ENCODE peak calls at places on chromosomes 1 and 21, in ten cellular contexts. R is heart left ventricle; H is suprapubic skin; E is thoracic aorta; G is mesendoderm; Q is CD8-positive, alpha-beta T cell; X is naive thymus-derived CD4-positive, alpha-beta T cell; K is stomach; S is transverse colon; U is CD8-positive, alpha-beta memory T cell. B is an unnamed sample.

GRCh38 chr1:112704908-112705627 is 1.9 kb downstream of the RHOC start:
- DNase-seq in G (peak), R (peak), Q (peak), K (peak), U (peak), E (peak), S (peak), H (peak), X (peak), B (peak)

GRCh38 chr1:227372662-227373061 is 54.4 kb upstream of the CDC42BPA start:
- DNase-seq in E (no peak), X (no peak), S (no peak), G (no peak), K (peak), Q (no peak), H (no peak), R (no peak), U (no peak), B (peak)

GRCh38 chr1:21262282-21263051 is 27.8 kb downstream of the ECE1 start:
- DNase-seq in E (peak), H (peak), R (peak), S (peak), Q (no peak), U (no peak), G (peak), X (no peak), K (peak), B (peak)

GRCh38 chr1:155168456-155169210 is 4.5 kb downstream of the KRTCAP2 start:
- DNase-seq in R (no peak), H (no peak), U (no peak), K (no peak), S (no peak), X (no peak), E (no peak), Q (no peak), G (no peak), B (peak)

GRCh38 chr1:12275370-12275769 is 45.5 kb downstream of the VPS13D start:
- DNase-seq in K (peak), G (peak), S (peak), Q (peak), H (no peak), U (no peak), E (no peak), X (no peak), R (no peak), B (peak)

GRCh38 chr1:29901618-29902017 is 665.3 kb downstream of the PTPRU start:
- DNase-seq in S (no peak), R (peak), H (no peak), Q (no peak), E (no peak), G (peak), K (no peak), X (no peak), U (no peak), B (no peak)

GRCh38 chr1:26035203-26035958 is 10.5 kb downstream of the SLC30A2 start:
- DNase-seq in Q (peak), H (peak), E (peak), R (peak), G (peak), S (peak), X (peak), U (peak), K (peak), B (peak)

GRCh38 chr1:240635466-240636256 is 23.7 kb upstream of the GREM2 start:
- DNase-seq in S (no peak), K (no peak), R (no peak), X (no peak), U (no peak), G (no peak), E (no peak), Q (no peak), H (no peak), B (no peak)

GRCh38 chr1:59994302-59995198 is 68.0 kb upstream of the CYP2J2 start:
- DNase-seq in R (peak), H (no peak), K (no peak), Q (no peak), X (no peak), E (peak), U (no peak), S (no peak), G (no peak), B (peak)

GRCh38 chr1:162942903-162943567 is 82.1 kb upstream of the CCDC190 start:
- DNase-seq in U (no peak), S (no peak), G (no peak), E (no peak), K (no peak), Q (no peak), X (no peak), R (no peak), H (no peak), B (no peak)

GRCh38 chr1:155178441-155179106 is 4.9 kb downstream of the TRIM46 start:
- DNase-seq in R (peak), Q (no peak), S (peak), U (no peak), E (no peak), X (no peak), H (peak), G (no peak), K (peak), B (peak)

GRCh38 chr1:161725888-161726630 is 4.7 kb downstream of the FCRLB start:
- DNase-seq in E (no peak), H (peak), S (peak), R (peak), G (peak), Q (peak), U (peak), X (peak), K (peak), B (peak)

GRCh38 chr1:197272791-197273190 is 4.7 kb downstream of the CRB1 start:
- DNase-seq in Q (no peak), U (no peak), H (no peak), G (no peak), K (no peak), R (no peak), S (no peak), X (no peak), E (no peak), B (no peak)

GRCh38 chr1:229596961-229597699 is 28.8 kb downstream of the TAF5L start:
- DNase-seq in Q (no peak), H (no peak), K (no peak), E (peak), G (no peak), R (peak), X (no peak), S (peak), U (no peak), B (peak)

GRCh38 chr1:31644560-31645273 is at the start of gene PEF1:
- DNase-seq in X (peak), K (peak), R (peak), S (peak), Q (peak), G (peak), H (peak), U (peak), E (peak), B (peak)

GRCh38 chr1:154778944-154779343 is 91.1 kb downstream of the KCNN3 start:
- DNase-seq in X (no peak), E (no peak), K (no peak), R (no peak), H (no peak), U (no peak), S (no peak), Q (no peak), G (no peak), B (no peak)

GRCh38 chr21:44294391-44295162 is 5.3 kb upstream of the PFKL start:
- DNase-seq in G (no peak), Q (no peak), K (peak), H (no peak), E (no peak), X (no peak), U (no peak), S (peak), R (peak), B (no peak)

GRCh38 chr1:186923434-186923833 is 94.7 kb downstream of the PLA2G4A start:
- DNase-seq in S (no peak), Q (no peak), U (no peak), H (no peak), E (no peak), G (peak), R (no peak), X (no peak), K (no peak), B (no peak)

GRCh38 chr1:12001996-12002493 is 17.3 kb upstream of the MIIP start:
- DNase-seq in H (no peak), X (no peak), R (peak), G (no peak), U (no peak), K (no peak), Q (no peak), S (no peak), E (no peak), B (no peak)

GRCh38 chr1:197782719-197783328 is 7.5 kb upstream of the DENND1B start:
- DNase-seq in R (no peak), S (peak), U (no peak), G (no peak), X (no peak), H (no peak), E (no peak), Q (no peak), K (no peak), B (peak)

GRCh38 chr1:96634863-96635262 is 86.7 kb upstream of the PTBP2 start:
- DNase-seq in S (no peak), G (no peak), K (no peak), H (no peak), R (no peak), E (no peak), X (no peak), Q (no peak), U (no peak), B (no peak)

GRCh38 chr1:3547055-3548005 is 64.0 kb downstream of the MEGF6 start:
- DNase-seq in X (no peak), U (no peak), E (no peak), G (peak), K (no peak), R (no peak), H (no peak), Q (no peak), S (no peak), B (no peak)

GRCh38 chr1:15352122-15352957 is 57.3 kb upstream of the EFHD2 start:
- DNase-seq in E (no peak), Q (peak), G (peak), K (peak), X (no peak), U (peak), H (no peak), R (no peak), S (peak), B (no peak)

GRCh38 chr1:100785399-100786082 is 66.0 kb downstream of the VCAM1 start:
- DNase-seq in Q (no peak), S (no peak), K (no peak), G (peak), U (no peak), H (no peak), R (no peak), E (no peak), X (no peak), B (no peak)

GRCh38 chr1:40162791-40163441 is 1.7 kb downstream of the RLF start:
- DNase-seq in X (no peak), U (no peak), S (no peak), Q (no peak), K (no peak), R (no peak), G (peak), E (no peak), H (no peak), B (no peak)

GRCh38 chr1:69913967-69914366 is 291.4 kb downstream of the LRRC40 start:
- DNase-seq in K (no peak), Q (no peak), U (no peak), X (no peak), S (no peak), R (no peak), E (no peak), H (no peak), G (no peak), B (no peak)

GRCh38 chr1:94688646-94689045 is 131.5 kb upstream of the SLC44A3 start:
- DNase-seq in H (no peak), E (no peak), X (no peak), R (no peak), K (no peak), S (no peak), U (no peak), Q (no peak), G (peak), B (no peak)

GRCh38 chr1:89425056-89425455 is 61.2 kb downstream of the GBP6 start:
- DNase-seq in K (no peak), S (no peak), H (no peak), Q (no peak), R (no peak), X (no peak), E (no peak), U (no peak), G (no peak), B (no peak)

GRCh38 chr1:115748396-115749130 is 20.0 kb downstream of the CASQ2 start:
- DNase-seq in K (no peak), G (peak), Q (no peak), R (no peak), X (no peak), H (no peak), U (no peak), S (no peak), E (no peak), B (no peak)

GRCh38 chr1:33306561-33307493 is 14.1 kb downstream of the A3GALT2 start:
- DNase-seq in K (no peak), U (no peak), G (no peak), E (no peak), Q (no peak), H (no peak), R (no peak), S (no peak), X (no peak), B (peak)

GRCh38 chr1:89259283-89259971 is 13.2 kb downstream of the GBP5 start:
- DNase-seq in X (no peak), Q (peak), E (no peak), R (no peak), U (peak), S (peak), H (no peak), K (no peak), G (peak), B (no peak)

GRCh38 chr1:44361478-44361877 is 6.4 kb upstream of the ERI3 start:
- DNase-seq in E (no peak), G (peak), Q (no peak), K (no peak), S (no peak), X (no peak), H (no peak), R (no peak), U (no peak), B (no peak)

GRCh38 chr1:208047476-208047934 is 136.6 kb upstream of the CD34 start:
- DNase-seq in G (no peak), Q (no peak), K (peak), H (peak), R (peak), X (no peak), U (no peak), S (peak), E (peak), B (peak)

GRCh38 chr1:172638885-172639831 is 19.7 kb upstream of the FASLG start:
- DNase-seq in S (no peak), U (peak), G (peak), Q (peak), H (no peak), X (peak), E (no peak), R (no peak), K (no peak), B (no peak)

GRCh38 chr1:205681364-205681763 is 1.1 kb upstream of the SLC45A3 start:
- DNase-seq in Q (no peak), S (no peak), K (no peak), G (no peak), X (no peak), H (no peak), E (no peak), R (no peak), U (no peak), B (no peak)
- H3K4me3 ChIP-seq in Q (no peak), S (no peak), K (no peak), G (no peak), X (no peak), H (no peak), E (no peak), R (no peak), U (no peak), B (no peak)

GRCh38 chr1:9204156-9204720 is 30.3 kb upstream of the H6PD start:
- DNase-seq in E (no peak), Q (no peak), G (no peak), X (no peak), U (no peak), S (no peak), R (no peak), K (no peak), H (no peak), B (no peak)

GRCh38 chr1:9202240-9202870 is 32.2 kb upstream of the H6PD start:
- DNase-seq in U (no peak), X (no peak), E (no peak), G (no peak), H (no peak), R (no peak), S (no peak), K (no peak), Q (no peak), B (no peak)

GRCh38 chr1:9200441-9200840 is 34.1 kb upstream of the H6PD start:
- DNase-seq in K (no peak), R (no peak), G (no peak), S (no peak), E (no peak), X (no peak), U (no peak), H (no peak), Q (no peak), B (no peak)

GRCh38 chr1:9203623-9204022 is 31.0 kb upstream of the H6PD start:
- DNase-seq in E (no peak), X (no peak), Q (peak), H (no peak), S (peak), K (no peak), G (no peak), U (no peak), R (no peak), B (no peak)

GRCh38 chr1:9201421-9202239 is 32.9 kb upstream of the H6PD start:
- DNase-seq in Q (no peak), G (peak), X (no peak), E (no peak), K (no peak), S (peak), U (no peak), R (no peak), H (no peak), B (peak)
- H3K27ac ChIP-seq in Q (no peak), G (no peak), X (no peak), E (no peak), K (no peak), S (no peak), U (no peak), R (no peak), H (no peak), B (peak)

GRCh38 chr1:152380932-152381331 is 21.1 kb upstream of the FLG2 start:
- DNase-seq in R (no peak), S (no peak), G (no peak), X (no peak), K (no peak), U (no peak), E (no peak), H (no peak), Q (no peak), B (no peak)
- H3K4me3 ChIP-seq in R (no peak), S (no peak), G (no peak), X (no peak), K (no peak), U (no peak), E (no peak), H (no peak), Q (no peak), B (no peak)

GRCh38 chr1:110633646-110634030 is 27.5 kb upstream of the KCNA2 start:
- DNase-seq in R (no peak), H (no peak), G (no peak), K (no peak), U (no peak), S (no peak), X (no peak), E (no peak), Q (no peak), B (no peak)
- H3K27ac ChIP-seq in R (no peak), H (no peak), G (no peak), K (no peak), U (no peak), S (no peak), X (no peak), E (no peak), Q (no peak), B (no peak)

GRCh38 chr1:45674478-45674877 is 11.9 kb downstream of the GPBP1L1 start:
- DNase-seq in R (no peak), E (no peak), X (no peak), H (no peak), S (no peak), U (no peak), Q (no peak), G (no peak), K (no peak), B (no peak)
- H3K4me3 ChIP-seq in R (no peak), E (no peak), X (no peak), H (no peak), S (no peak), U (no peak), Q (no peak), G (no peak), K (no peak), B (no peak)

DNA sequence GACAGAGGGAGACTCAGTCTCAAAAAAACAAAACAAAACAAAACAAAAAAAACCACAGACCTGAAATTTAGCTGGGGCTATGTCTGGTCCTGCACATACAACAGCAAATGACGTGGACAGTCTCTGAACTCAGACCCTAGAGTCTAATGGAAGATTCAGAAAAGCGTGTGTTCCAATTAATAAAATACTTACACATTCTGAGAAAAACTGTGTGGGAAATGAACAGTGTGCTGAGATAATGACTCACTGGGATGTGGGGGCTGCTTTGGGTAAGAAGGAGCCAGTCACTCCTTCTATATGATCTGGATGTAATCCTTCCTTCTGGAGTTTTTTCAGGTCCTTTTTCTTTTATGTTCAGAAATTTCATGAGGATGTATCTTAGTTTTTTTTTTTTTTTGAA is 29.4 kb downstream of the CLDN14 start:
- DNase-seq in Q (no peak), G (no peak), U (no peak), H (no peak), K (no peak), S (no peak), R (no peak), X (no peak), E (no peak), B (no peak)
- H3K27ac ChIP-seq in Q (no peak), G (no peak), U (no peak), H (no peak), K (no peak), S (no peak), R (no peak), X (no peak), E (no peak), B (no peak)

B was measured in tibial artery.